ENCODE peak calls at places on chromosomes 16 and 17, in eight cellular contexts. I, E, N, T, B, A, P and V are unnamed samples.

GRCh38 chr16:1078579-1079021 is 6.1 kb downstream of the SSTR5 start:
- DNase-seq in E (peak), I (no peak), B (peak), T (no peak), A (no peak), P (no peak), N (no peak), V (peak)

GRCh38 chr16:51971184-51971583 is 575.8 kb downstream of the TOX3 start:
- DNase-seq in T (no peak), B (no peak), E (peak), N (no peak), A (peak), P (no peak), I (no peak), V (peak)

GRCh38 chr16:83915491-83915890 is 16.6 kb downstream of the MLYCD start:
- DNase-seq in I (no peak), P (no peak), N (no peak), E (no peak), A (no peak), T (no peak), B (no peak), V (no peak)

GRCh38 chr17:61621317-61621716 is 30.3 kb upstream of the NACA2 start:
- DNase-seq in B (no peak), T (no peak), N (no peak), E (no peak), A (no peak), P (no peak), I (no peak), V (no peak)

GRCh38 chr16:20410153-20410723 is 904 bp downstream of the ACSM5 start:
- DNase-seq in T (no peak), I (no peak), N (no peak), E (no peak), B (no peak), P (no peak), A (no peak), V (no peak)

GRCh38 chr16:17273142-17273561 is 197.6 kb downstream of the XYLT1 start:
- DNase-seq in T (no peak), P (no peak), A (peak), B (peak), E (peak), N (no peak), I (no peak), V (no peak)

GRCh38 chr17:59853168-59853918 is 39.4 kb downstream of the TUBD1 start:
- DNase-seq in N (peak), E (peak), I (no peak), T (no peak), B (peak), A (peak), P (no peak), V (peak)

GRCh38 chr17:48715496-48716399 is 6.6 kb downstream of the PRAC1 start:
- DNase-seq in E (no peak), N (peak), A (no peak), P (no peak), T (peak), B (peak), I (no peak), V (no peak)

GRCh38 chr17:74592087-74592990 is at the start of gene CD300LD:
- DNase-seq in P (no peak), A (no peak), B (no peak), I (no peak), E (no peak), T (no peak), N (no peak), V (no peak)

GRCh38 chr17:40456396-40456951 is 13.2 kb downstream of the IGFBP4 start:
- DNase-seq in P (no peak), E (no peak), I (no peak), A (no peak), T (no peak), N (peak), B (no peak), V (no peak)

GRCh38 chr17:13996758-13997157 is 72.5 kb upstream of the COX10 start:
- DNase-seq in B (no peak), N (no peak), T (no peak), I (no peak), P (no peak), E (no peak), A (no peak), V (no peak)

GRCh38 chr16:3363793-3364192 is 8.1 kb downstream of the OR2C1 start:
- DNase-seq in N (no peak), T (no peak), P (no peak), E (no peak), B (peak), I (no peak), A (peak), V (no peak)

GRCh38 chr16:82412770-82413169 is 214.0 kb upstream of the CDH13 start:
- DNase-seq in E (no peak), P (no peak), T (no peak), B (no peak), N (no peak), A (no peak), I (no peak), V (no peak)

GRCh38 chr17:47791025-47791424 is 30.6 kb downstream of the OSBPL7 start:
- DNase-seq in A (no peak), P (no peak), I (no peak), T (peak), E (no peak), B (no peak), N (no peak), V (no peak)

GRCh38 chr16:12819126-12820117 is 15.7 kb upstream of the CPPED1 start:
- DNase-seq in T (no peak), I (peak), N (peak), B (peak), P (peak), A (peak), E (peak), V (peak)

GRCh38 chr16:79980650-79981521 is 380.3 kb upstream of the MAF start:
- DNase-seq in B (no peak), T (no peak), A (no peak), N (no peak), E (no peak), I (no peak), P (no peak), V (no peak)

DNA sequence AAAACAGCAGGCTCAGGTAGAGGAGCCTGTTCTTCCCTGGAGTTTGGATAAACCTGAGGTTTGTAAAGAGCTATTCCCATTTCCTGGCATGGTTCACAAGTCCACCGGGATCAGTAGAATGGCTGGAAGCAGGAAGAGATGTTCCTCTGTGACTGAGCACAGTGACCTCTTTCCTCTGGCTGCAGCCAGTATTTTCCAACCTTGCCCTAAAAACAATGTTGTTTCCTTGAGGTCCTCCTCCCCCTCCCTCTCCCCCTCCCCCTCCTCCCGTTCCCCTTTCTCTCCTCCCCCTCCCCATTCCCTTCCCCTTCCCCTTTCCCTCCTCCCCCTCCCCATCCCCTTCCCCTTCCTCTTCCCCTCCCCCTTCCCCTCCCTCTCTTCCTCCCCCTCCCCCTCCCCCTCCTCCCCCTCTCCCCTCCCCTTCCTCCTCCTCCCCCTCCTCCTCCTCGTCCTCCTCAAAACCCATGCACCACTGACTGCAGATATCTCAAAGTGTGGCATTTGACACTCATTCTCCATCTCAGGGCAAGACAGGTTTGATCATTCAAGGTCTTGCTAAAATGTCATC is 58.9 kb upstream of the MON1B start:
- DNase-seq in P (no peak), I (no peak), B (no peak), N (no peak), A (no peak), E (no peak), T (no peak), V (no peak)
- TF ChIP-seq CTCF in P (no peak), I (no peak), B (no peak), N (no peak), A (no peak), E (no peak), T (no peak), V (no peak)

GRCh38 chr16:63066552-63066951 is 1030.3 kb upstream of the CDH8 start:
- DNase-seq in E (no peak), I (no peak), A (no peak), P (no peak), B (no peak), T (no peak), N (no peak), V (no peak)

GRCh38 chr16:63061319-63061718 is 1025.1 kb upstream of the CDH8 start:
- DNase-seq in E (no peak), A (no peak), P (no peak), N (no peak), I (no peak), T (no peak), B (no peak), V (no peak)

GRCh38 chr16:63067141-63067540 is 1030.9 kb upstream of the CDH8 start:
- DNase-seq in A (no peak), T (no peak), B (no peak), N (no peak), E (no peak), I (no peak), P (no peak), V (no peak)
- TF ChIP-seq EP300 in A (no peak), T (no peak), B (no peak), N (no peak), E (no peak), I (no peak), P (no peak), V (no peak)

DNA sequence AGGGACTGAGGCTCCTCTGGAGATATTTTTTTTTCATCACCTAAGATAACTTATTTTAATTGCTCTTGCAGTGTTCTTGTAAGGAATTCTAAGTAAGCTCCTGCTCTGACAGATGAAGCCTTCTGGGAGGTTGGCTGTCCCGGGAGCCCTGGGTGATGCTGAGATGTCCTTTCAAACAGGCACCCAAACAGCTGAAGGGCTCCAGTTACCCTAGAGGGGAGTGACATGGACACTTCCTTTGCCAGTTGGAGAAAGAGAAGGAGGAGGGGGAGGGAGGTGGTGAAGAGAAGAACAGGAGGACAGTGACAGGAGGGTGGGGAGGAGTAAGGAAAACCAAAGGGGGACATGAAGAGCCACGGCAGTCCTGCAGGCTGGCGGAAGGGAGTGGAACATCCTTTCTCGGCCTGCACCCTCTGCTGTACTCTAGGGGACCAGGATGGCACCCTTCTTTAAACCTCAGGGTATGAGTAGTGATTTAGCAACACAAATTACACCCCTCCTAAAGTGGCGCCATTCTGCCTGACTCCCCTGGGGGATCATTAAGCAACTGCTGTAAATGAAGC is 51.8 kb downstream of the MYH3 start:
- DNase-seq in P (no peak), B (no peak), I (no peak), T (no peak), N (no peak), E (no peak), A (no peak), V (no peak)
- TF ChIP-seq CTCF in P (no peak), B (no peak), I (no peak), T (no peak), N (no peak), E (no peak), A (no peak), V (no peak)

GRCh38 chr17:70137451-70138230 is 31.7 kb upstream of the KCNJ2 start:
- DNase-seq in A (no peak), I (peak), E (peak), T (no peak), B (no peak), P (peak), N (peak), V (no peak)
- TF ChIP-seq EP300 in A (no peak), I (peak), E (no peak), T (no peak), B (no peak), P (peak), N (no peak), V (no peak)

DNA sequence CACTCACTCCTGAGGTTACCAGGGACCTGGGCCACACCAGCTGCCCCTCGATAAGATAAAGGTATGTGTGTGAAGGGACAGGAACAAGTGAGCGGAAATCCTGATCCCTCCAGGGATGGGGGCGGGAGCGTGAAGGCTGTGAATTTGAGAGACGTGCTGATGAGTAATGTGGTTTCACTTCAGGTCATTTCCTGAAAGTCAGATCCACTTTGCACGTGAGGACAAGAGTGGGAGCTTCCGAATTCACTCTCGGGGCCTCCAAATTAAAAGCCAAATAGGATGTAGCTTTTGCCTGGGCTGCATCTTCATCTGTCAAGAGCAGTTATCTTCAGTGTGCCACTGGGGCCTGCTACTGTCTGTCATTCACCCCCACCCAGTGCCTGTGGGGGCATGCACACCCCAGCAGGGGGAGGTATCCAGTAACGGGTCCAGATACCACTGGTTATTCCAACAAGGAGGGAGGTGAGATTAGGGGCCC is 87.4 kb upstream of the LHX1 start:
- DNase-seq in B (no peak), P (peak), E (peak), I (no peak), T (no peak), N (no peak), A (peak), V (no peak)
- TF ChIP-seq CTCF in B (peak), P (peak), E (no peak), I (no peak), T (no peak), N (no peak), A (peak), V (no peak)

DNA sequence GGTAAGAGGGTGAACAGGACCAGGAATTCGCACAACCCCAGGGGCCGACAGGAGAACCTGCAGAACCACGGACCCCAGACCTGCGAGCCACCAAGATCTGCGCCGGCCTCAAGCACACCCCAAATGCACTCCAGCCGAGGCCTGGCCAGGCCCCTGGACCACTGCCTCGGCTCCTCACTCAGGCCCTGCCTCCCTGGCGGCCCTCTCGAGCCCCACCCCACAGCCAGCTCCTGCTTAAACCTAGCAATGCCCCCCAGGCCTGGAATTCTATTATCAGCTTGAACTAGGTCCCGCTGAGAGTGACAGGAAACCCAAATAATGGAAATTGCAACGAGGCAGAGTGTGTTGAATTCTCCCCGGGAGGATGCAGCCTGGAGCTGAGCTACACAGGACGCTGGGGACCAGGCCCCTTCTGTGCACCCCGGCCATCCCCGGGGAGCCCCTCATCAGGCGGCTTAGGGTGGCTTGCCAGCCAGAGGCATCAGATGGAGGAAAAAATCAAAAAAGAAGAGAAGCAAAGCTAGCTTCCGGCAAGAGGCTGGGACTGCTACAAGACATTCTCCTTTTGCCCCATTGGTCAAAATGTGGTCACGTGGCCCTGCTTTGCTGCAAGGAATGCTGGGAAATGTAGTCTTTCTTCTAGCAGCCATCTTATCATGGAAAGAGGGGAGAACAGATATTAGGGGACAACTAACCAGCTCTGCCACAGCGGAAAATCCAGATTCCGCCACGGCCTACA is 2.4 kb upstream of the ENPP7 start:
- DNase-seq in T (peak), A (peak), P (peak), B (peak), I (peak), N (peak), E (peak), V (peak)
- TF ChIP-seq EP300 in T (no peak), A (no peak), P (no peak), B (no peak), I (no peak), N (no peak), E (no peak), V (no peak)

GRCh38 chr17:81439926-81440450 is 44.7 kb downstream of the BAHCC1 start:
- DNase-seq in P (no peak), N (no peak), T (no peak), E (no peak), I (no peak), A (no peak), B (no peak), V (no peak)

GRCh38 chr17:81438688-81439087 is 43.4 kb downstream of the BAHCC1 start:
- DNase-seq in T (no peak), E (no peak), I (no peak), A (no peak), N (no peak), P (no peak), B (no peak), V (no peak)

GRCh38 chr17:81442791-81443190 is 47.5 kb downstream of the BAHCC1 start:
- DNase-seq in I (no peak), B (no peak), T (no peak), E (no peak), A (no peak), P (no peak), N (no peak), V (no peak)

GRCh38 chr17:81438024-81438664 is 42.9 kb downstream of the BAHCC1 start:
- DNase-seq in B (no peak), E (no peak), T (no peak), A (no peak), P (no peak), I (no peak), N (no peak), V (no peak)

DNA sequence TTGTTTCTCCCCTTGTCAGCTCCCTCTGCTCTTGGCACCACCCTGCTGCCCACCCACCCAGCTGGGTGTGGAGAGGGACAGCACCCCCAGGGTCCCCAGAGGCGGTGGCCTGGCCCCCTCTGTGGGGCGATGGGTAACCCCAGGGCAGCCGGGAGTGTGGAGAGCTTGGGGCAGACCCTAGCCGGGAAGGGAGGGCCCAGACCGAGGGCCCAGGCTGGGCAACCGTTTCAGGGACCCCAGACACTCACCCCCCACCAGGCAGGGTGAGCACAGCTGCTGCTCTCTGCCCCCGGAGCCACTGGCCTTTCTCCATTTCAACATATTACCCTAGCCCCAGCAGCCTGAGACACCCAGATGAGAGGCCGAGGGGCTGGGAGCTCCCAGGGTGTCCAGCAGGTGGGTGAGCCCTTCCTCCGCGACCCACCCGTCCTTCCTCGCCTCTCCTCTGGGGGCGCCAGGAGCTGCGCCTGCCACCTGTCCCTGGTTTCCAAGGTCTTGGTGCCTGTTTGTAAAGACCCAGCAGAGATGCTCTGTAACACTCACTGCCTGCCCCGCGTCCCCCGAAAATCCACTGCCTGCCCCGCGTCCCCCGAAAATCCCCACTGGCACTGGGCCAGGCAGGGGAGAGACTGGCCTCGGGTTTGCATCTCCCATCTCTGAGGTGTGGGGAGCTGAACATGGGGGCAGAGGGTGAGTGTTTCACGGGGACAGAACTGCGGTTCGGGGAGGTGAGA is 45.4 kb downstream of the BAHCC1 start:
- DNase-seq in T (no peak), I (no peak), P (no peak), B (peak), A (peak), E (peak), N (no peak), V (no peak)
- TF ChIP-seq CTCF in T (no peak), I (no peak), P (peak), B (peak), A (peak), E (peak), N (no peak), V (no peak)